ENCODE peak calls at places on chromosomes 13 and 19, in eight cellular contexts. V is MM.1S; D is upper lobe of right lung; K is fibroblast of mammary gland; T is cardiac muscle cell; J is HFFc6; B is pancreas; H is CD8-positive, alpha-beta T cell. I is an unnamed sample.

GRCh38 chr13:35994131-35994966 is 136.8 kb downstream of the DCLK1 start:
- DNase-seq in V (no peak), D (no peak), K (peak), T (peak), J (peak), B (no peak), H (no peak), I (peak)

GRCh38 chr19:46186101-46186716 is 38.2 kb downstream of the IGFL2 start:
- DNase-seq in V (no peak), D (no peak), K (no peak), T (no peak), J (no peak), B (no peak), H (no peak), I (no peak)

GRCh38 chr13:51221108-51221507 is 1.1 kb upstream of the FAM124A start:
- DNase-seq in V (no peak), D (no peak), K (no peak), T (no peak), J (no peak), B (no peak), H (no peak), I (no peak)

GRCh38 chr13:21006141-21007005 is 55.0 kb downstream of the LATS2 start:
- DNase-seq in V (no peak), D (peak), K (no peak), T (no peak), J (no peak), B (peak), H (no peak), I (no peak)

GRCh38 chr19:8611890-8612806 is 1.6 kb upstream of the ADAMTS10 start:
- DNase-seq in V (no peak), D (no peak), K (peak), T (peak), J (peak), B (no peak), H (no peak), I (peak)

GRCh38 chr13:110366733-110367132 is 59.6 kb downstream of the COL4A2 start:
- DNase-seq in V (no peak), D (no peak), K (no peak), T (no peak), J (no peak), B (no peak), H (no peak), I (no peak)

GRCh38 chr19:14632286-14632685 is 42.4 kb downstream of the ADGRE3 start:
- DNase-seq in V (no peak), D (no peak), K (peak), T (peak), J (peak), B (no peak), H (no peak), I (peak)

GRCh38 chr13:39406688-39407087 is 196.3 kb downstream of the LHFPL6 start:
- DNase-seq in V (peak), D (no peak), K (no peak), T (no peak), J (no peak), B (no peak), H (no peak), I (no peak)

GRCh38 chr13:27141746-27142145 is 29.9 kb downstream of the USP12 start:
- DNase-seq in V (no peak), D (no peak), K (no peak), T (no peak), J (no peak), B (no peak), H (no peak), I (no peak)

GRCh38 chr19:47698631-47699359 is 14.4 kb upstream of the EHD2 start:
- DNase-seq in V (no peak), D (no peak), K (no peak), T (no peak), J (no peak), B (peak), H (no peak), I (no peak)

GRCh38 chr13:98405107-98405571 is 171.8 kb downstream of the STK24 start:
- DNase-seq in V (no peak), D (no peak), K (peak), T (peak), J (no peak), B (no peak), H (no peak), I (no peak)

GRCh38 chr19:33186835-33187540 is 7.1 kb upstream of the LRP3 start:
- DNase-seq in V (no peak), D (peak), K (no peak), T (no peak), J (no peak), B (no peak), H (no peak), I (no peak)

GRCh38 chr13:42876810-42877550 is 95.6 kb downstream of the FAM216B start:
- DNase-seq in V (no peak), D (no peak), K (peak), T (peak), J (peak), B (no peak), H (no peak), I (peak)

GRCh38 chr19:11656535-11656934 is 59.3 kb downstream of the ZNF627 start:
- DNase-seq in V (no peak), D (no peak), K (no peak), T (no peak), J (no peak), B (no peak), H (no peak), I (no peak)

GRCh38 chr19:2034729-2035589 is 16.1 kb downstream of the MKNK2 start:
- DNase-seq in V (peak), D (peak), K (peak), T (peak), J (no peak), B (peak), H (no peak), I (peak)

GRCh38 chr19:54429176-54429495 is 13.9 kb downstream of the TTYH1 start:
- DNase-seq in V (no peak), D (no peak), K (no peak), T (no peak), J (no peak), B (no peak), H (no peak), I (no peak)

GRCh38 chr19:10686661-10687517 is 14.3 kb upstream of the QTRT1 start:
- DNase-seq in V (no peak), D (no peak), K (peak), T (no peak), J (no peak), B (peak), H (no peak), I (no peak)

GRCh38 chr19:17075860-17076538 is 422 bp downstream of the MYO9B start:
- DNase-seq in V (peak), D (peak), K (peak), T (peak), J (no peak), B (peak), H (peak), I (peak)

GRCh38 chr19:23415034-23415433 is 19.8 kb upstream of the ZNF91 start:
- DNase-seq in V (no peak), D (no peak), K (no peak), T (no peak), J (no peak), B (no peak), H (no peak), I (no peak)

GRCh38 chr19:45069056-45069455 is 7.2 kb downstream of the ZNF296 start:
- DNase-seq in V (no peak), D (no peak), K (peak), T (peak), J (no peak), B (no peak), H (no peak), I (peak)

GRCh38 chr13:29676941-29677452 is 81.5 kb upstream of the SLC7A1 start:
- DNase-seq in V (no peak), D (no peak), K (peak), T (no peak), J (peak), B (no peak), H (no peak), I (no peak)

GRCh38 chr19:52094526-52094925 is 1.0 kb downstream of the ZNF841 start:
- DNase-seq in V (no peak), D (no peak), K (no peak), T (no peak), J (no peak), B (no peak), H (no peak), I (peak)

GRCh38 chr19:6891761-6892385 is 4.5 kb downstream of the ADGRE1 start:
- DNase-seq in V (no peak), D (no peak), K (no peak), T (no peak), J (no peak), B (no peak), H (no peak), I (no peak)

GRCh38 chr13:90447034-90447734 is 900.3 kb upstream of the MIR17HG start:
- DNase-seq in V (no peak), D (no peak), K (no peak), T (no peak), J (no peak), B (no peak), H (no peak), I (no peak)

GRCh38 chr19:1471514-1472107 is 7.4 kb downstream of the C19orf25 start:
- DNase-seq in V (no peak), D (no peak), K (no peak), T (no peak), J (peak), B (peak), H (no peak), I (no peak)

GRCh38 chr19:43755256-43755801 is 567 bp upstream of the SMG9 start:
- DNase-seq in V (peak), D (peak), K (peak), T (peak), J (no peak), B (peak), H (peak), I (peak)

GRCh38 chr19:43752287-43752875 is 2.4 kb downstream of the SMG9 start:
- DNase-seq in V (no peak), D (no peak), K (no peak), T (no peak), J (no peak), B (no peak), H (no peak), I (no peak)

GRCh38 chr19:43751466-43752220 is 3.1 kb downstream of the SMG9 start:
- DNase-seq in V (no peak), D (no peak), K (peak), T (no peak), J (peak), B (no peak), H (no peak), I (no peak)

GRCh38 chr19:43754312-43754561 is 525 bp downstream of the SMG9 start:
- DNase-seq in V (no peak), D (no peak), K (no peak), T (no peak), J (peak), B (no peak), H (no peak), I (no peak)

GRCh38 chr19:43754562-43755255 is at the start of gene SMG9:
- DNase-seq in V (peak), D (peak), K (peak), T (peak), J (peak), B (peak), H (peak), I (peak)
- TF ChIP-seq CTCF in V (no peak), D (no peak), K (no peak), T (no peak), J (no peak), B (no peak), H (no peak), I (no peak)

GRCh38 chr13:28495586-28496564 is 947 bp upstream of the FLT1 start:
- DNase-seq in V (no peak), D (peak), K (no peak), T (no peak), J (no peak), B (no peak), H (no peak), I (peak)

GRCh38 chr13:28492527-28493367 is 2.2 kb downstream of the FLT1 start:
- DNase-seq in V (no peak), D (no peak), K (no peak), T (no peak), J (peak), B (no peak), H (no peak), I (peak)

GRCh38 chr13:28494537-28494860 is 429 bp downstream of the FLT1 start:
- DNase-seq in V (no peak), D (peak), K (no peak), T (no peak), J (no peak), B (peak), H (no peak), I (no peak)

GRCh38 chr13:28493740-28494536 is 990 bp downstream of the FLT1 start:
- DNase-seq in V (no peak), D (peak), K (no peak), T (no peak), J (no peak), B (no peak), H (no peak), I (peak)

GRCh38 chr13:28494861-28495585 is at the start of gene FLT1:
- DNase-seq in V (no peak), D (peak), K (no peak), T (peak), J (peak), B (peak), H (no peak), I (peak)
- TF ChIP-seq CTCF in V (no peak), D (no peak), K (no peak), T (no peak), J (no peak), B (no peak), H (no peak), I (peak)

DNA sequence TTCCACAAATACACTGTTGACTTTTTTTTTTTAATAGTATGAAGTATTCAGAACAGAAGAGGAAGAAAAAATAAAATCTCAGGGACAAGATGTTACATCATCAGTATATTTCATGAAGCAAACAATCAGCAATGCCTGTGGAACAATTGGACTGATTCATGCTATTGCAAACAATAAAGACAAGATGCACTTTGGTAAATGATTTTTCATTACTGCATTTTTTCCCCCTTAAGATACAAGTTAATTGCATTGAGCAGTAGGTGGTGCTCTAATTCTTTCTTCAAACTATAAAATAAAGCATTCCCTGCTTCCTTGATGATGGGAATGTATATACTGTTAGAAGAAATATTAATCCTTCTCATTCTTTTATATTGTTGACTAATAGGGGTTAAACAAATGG is 17.1 kb downstream of the UCHL3 start:
- DNase-seq in V (no peak), D (no peak), K (peak), T (peak), J (peak), B (no peak), H (no peak), I (peak)
- TF ChIP-seq CTCF in V (peak), D (peak), K (peak), T (peak), J (peak), B (no peak), H (no peak), I (peak)

GRCh38 chr13:47594833-47595232 is 406.2 kb downstream of the SUCLA2 start:
- DNase-seq in V (no peak), D (no peak), K (peak), T (peak), J (peak), B (no peak), H (no peak), I (no peak)
- TF ChIP-seq CTCF in V (peak), D (no peak), K (peak), T (no peak), J (no peak), B (no peak), H (no peak), I (no peak)

I was measured in fibroblast of villous mesenchyme.